ENCODE peak calls at places on chromosomes 11 and 22, in five cellular contexts. B, C, J, X and Q are unnamed samples.

GRCh38 chr22:39077513-39077840 is 402 bp downstream of the APOBEC3G start:
- DNase-seq in B (no peak), X (no peak), J (no peak), C (no peak), Q (no peak)

GRCh38 chr11:96337541-96338530 is 5.2 kb downstream of the MAML2 start:
- DNase-seq in B (no peak), X (no peak), J (peak), C (no peak), Q (no peak)

GRCh38 chr11:88352139-88352538 is 14.6 kb upstream of the CTSC start:
- DNase-seq in J (peak), C (no peak), X (no peak), B (no peak), Q (no peak)

GRCh38 chr22:29310863-29311339 is 4.5 kb downstream of the GAS2L1 start:
- DNase-seq in B (no peak), X (peak), C (peak), J (peak), Q (peak)

GRCh38 chr11:111344032-111344431 is 35.0 kb downstream of the POU2AF1 start:
- DNase-seq in B (no peak), X (no peak), J (peak), C (no peak), Q (no peak)

GRCh38 chr11:69007978-69008381 is 5.1 kb downstream of the MRGPRF start:
- DNase-seq in X (no peak), B (no peak), C (no peak), J (peak), Q (no peak)

GRCh38 chr11:57124912-57125311 is 56.8 kb upstream of the LRRC55 start:
- DNase-seq in X (no peak), B (no peak), C (no peak), J (no peak), Q (no peak)

GRCh38 chr11:102120437-102120935 is 10.2 kb downstream of the YAP1 start:
- DNase-seq in X (no peak), B (no peak), C (no peak), J (no peak), Q (no peak)

GRCh38 chr11:118358071-118358470 is 1.3 kb upstream of the UBE4A start:
- DNase-seq in X (no peak), C (no peak), B (no peak), J (no peak), Q (no peak)

GRCh38 chr22:26835929-26836528 is 178.6 kb downstream of the MIAT start:
- DNase-seq in B (peak), C (peak), X (no peak), J (peak), Q (no peak)

GRCh38 chr11:25860677-25861445 is 471.1 kb upstream of the ANO3 start:
- DNase-seq in C (no peak), B (no peak), J (no peak), X (no peak), Q (no peak)

GRCh38 chr11:635945-636510 is 1.0 kb upstream of the DRD4 start:
- DNase-seq in J (no peak), B (no peak), X (no peak), C (no peak), Q (no peak)

GRCh38 chr11:1864216-1864615 is 11.3 kb downstream of the LSP1 start:
- DNase-seq in B (no peak), X (no peak), C (no peak), J (no peak), Q (no peak)

GRCh38 chr22:41800348-41801146 is at the start of gene CCDC134:
- DNase-seq in J (peak), C (peak), X (peak), B (peak), Q (peak)

GRCh38 chr22:41798736-41799135 is 1.7 kb upstream of the CCDC134 start:
- DNase-seq in C (no peak), J (no peak), B (no peak), X (no peak), Q (no peak)

GRCh38 chr22:41801147-41801819 is 804 bp downstream of the CCDC134 start:
- DNase-seq in C (no peak), B (no peak), X (no peak), J (no peak), Q (no peak)

GRCh38 chr22:41799486-41800347 is 762 bp upstream of the CCDC134 start:
- DNase-seq in X (peak), C (peak), J (peak), B (no peak), Q (peak)

GRCh38 chr22:41801886-41802285 is 1.4 kb downstream of the CCDC134 start:
- DNase-seq in X (no peak), J (no peak), B (no peak), C (no peak), Q (no peak)
- H3K4me3 ChIP-seq in X (no peak), J (no peak), B (peak), C (peak), Q (no peak)

GRCh38 chr11:104333977-104334376 is 170.0 kb upstream of the PDGFD start:
- DNase-seq in C (no peak), J (no peak), B (no peak), X (no peak), Q (no peak)
- TF ChIP-seq POLR2A in C (no peak), J (no peak), B (no peak), X (no peak), Q (no peak)

DNA sequence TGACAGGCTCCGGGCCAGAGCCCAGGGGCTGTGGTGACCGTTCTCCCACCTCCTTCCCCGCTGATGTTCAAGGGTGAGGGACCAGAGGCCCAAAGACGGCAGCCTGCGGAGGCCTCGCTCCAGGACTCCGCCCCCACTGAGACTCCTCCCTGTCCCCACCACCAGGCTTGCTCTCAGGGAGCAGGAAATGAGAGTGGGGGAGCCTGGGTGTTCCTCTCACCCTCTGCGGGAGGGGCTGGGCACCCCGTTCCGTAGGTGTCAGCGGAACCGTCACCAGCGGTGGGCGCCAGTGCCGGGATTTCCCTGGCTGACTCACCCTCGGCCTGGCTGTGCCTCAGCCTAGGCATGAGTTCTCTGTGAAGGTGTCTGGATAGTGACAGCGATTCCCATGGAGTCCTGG is 15.7 kb downstream of the DAGLA start:
- DNase-seq in X (peak), C (peak), B (no peak), J (peak), Q (peak)
- H3K4me3 ChIP-seq in X (no peak), C (peak), B (no peak), J (no peak), Q (no peak)

GRCh38 chr11:72528121-72528520 is 93.8 kb upstream of the CLPB start:
- DNase-seq in B (no peak), X (no peak), C (no peak), J (no peak), Q (no peak)

GRCh38 chr11:72522186-72522585 is 87.9 kb upstream of the CLPB start:
- DNase-seq in X (no peak), C (no peak), B (no peak), J (no peak), Q (peak)

GRCh38 chr11:72523991-72524390 is 89.7 kb upstream of the CLPB start:
- DNase-seq in C (no peak), X (no peak), B (no peak), J (no peak), Q (no peak)

GRCh38 chr11:72524711-72525110 is 90.4 kb upstream of the CLPB start:
- DNase-seq in C (no peak), J (no peak), B (no peak), X (no peak), Q (no peak)

DNA sequence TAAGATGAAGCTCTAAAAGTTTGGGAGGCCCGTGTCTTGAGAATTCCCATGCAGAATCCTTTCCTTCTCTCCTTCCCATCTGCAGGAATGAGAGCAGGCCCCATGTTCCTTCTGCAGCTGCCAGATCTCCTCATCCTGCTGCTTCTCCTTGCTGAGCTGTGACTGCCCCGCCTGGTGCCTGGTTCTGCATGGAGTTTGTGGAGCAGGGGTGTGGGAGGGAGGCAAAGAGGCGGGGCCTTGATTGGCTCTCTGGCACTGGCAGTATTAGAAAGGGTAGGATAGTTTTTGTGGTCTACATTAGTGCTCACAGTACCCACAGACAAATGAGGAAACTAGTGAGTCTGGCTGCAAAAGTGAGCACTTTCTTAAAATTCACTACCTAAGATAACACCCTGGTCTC is 91.1 kb upstream of the CLPB start:
- DNase-seq in C (peak), B (no peak), J (no peak), X (no peak), Q (no peak)
- TF ChIP-seq POLR2A in C (no peak), B (no peak), J (no peak), X (no peak), Q (no peak)

GRCh38 chr11:61007383-61007970 is 36.0 kb downstream of the CD6 start:
- DNase-seq in X (no peak), B (no peak), J (no peak), C (no peak), Q (no peak)
- H3K4me3 ChIP-seq in X (peak), B (peak), J (no peak), C (peak), Q (no peak)

GRCh38 chr22:17772249-17772962 is 1.9 kb downstream of the BID start:
- DNase-seq in B (no peak), C (no peak), X (no peak), J (no peak), Q (peak)

GRCh38 chr22:17774206-17774927 is at the start of gene BID:
- DNase-seq in C (peak), J (peak), B (no peak), X (no peak), Q (no peak)

GRCh38 chr22:17774928-17775675 is 833 bp upstream of the BID start:
- DNase-seq in C (no peak), J (no peak), X (no peak), B (no peak), Q (no peak)

GRCh38 chr22:17773606-17774205 is 563 bp downstream of the BID start:
- DNase-seq in B (no peak), J (peak), C (peak), X (no peak), Q (no peak)

GRCh38 chr22:17772963-17773605 is 1.2 kb downstream of the BID start:
- DNase-seq in B (no peak), X (no peak), J (peak), C (no peak), Q (no peak)
- TF ChIP-seq POLR2A in B (no peak), X (no peak), J (no peak), C (no peak), Q (no peak)